ENCODE peak calls at places on chromosomes 3 and 15, in six cellular contexts. One of them, this sample, is unnamed.

GRCh38 chr3:44420676-44421075 is 56.8 kb downstream of the ZNF445 start:
- DNase-seq in breast epithelium: no peak
- DNase-seq in prostate gland: no peak
- DNase-seq in sigmoid colon: no peak
- DNase-seq in GM23338: no peak
- DNase-seq in GM12878: no peak
- DNase-seq in this sample: no peak

GRCh38 chr15:60005352-60006202 is 1.5 kb downstream of the FOXB1 start:
- DNase-seq in GM23338: peak; percentile 41
- DNase-seq in breast epithelium: no peak
- DNase-seq in prostate gland: no peak
- DNase-seq in GM12878: no peak
- DNase-seq in sigmoid colon: no peak
- DNase-seq in this sample: no peak

GRCh38 chr3:68874551-68875348 is 57.6 kb downstream of the TAFA4 start:
- DNase-seq in breast epithelium: no peak
- DNase-seq in sigmoid colon: no peak
- DNase-seq in prostate gland: no peak
- DNase-seq in GM23338: no peak
- DNase-seq in GM12878: no peak
- DNase-seq in this sample: no peak

GRCh38 chr3:120025520-120025919 is 68.7 kb downstream of the GSK3B start:
- DNase-seq in sigmoid colon: no peak
- DNase-seq in GM23338: no peak
- DNase-seq in breast epithelium: no peak
- DNase-seq in GM12878: no peak
- DNase-seq in prostate gland: no peak
- DNase-seq in this sample: no peak

GRCh38 chr3:126179825-126180476 is 435 bp downstream of the ALDH1L1 start:
- DNase-seq in breast epithelium: no peak
- DNase-seq in GM12878: no peak
- DNase-seq in prostate gland: peak; percentile 65
- DNase-seq in GM23338: peak; percentile 83
- DNase-seq in sigmoid colon: peak; percentile 87
- DNase-seq in this sample: no peak

GRCh38 chr3:119990888-119991287 is 103.4 kb downstream of the GSK3B start:
- DNase-seq in GM12878: no peak
- DNase-seq in prostate gland: no peak
- DNase-seq in breast epithelium: no peak
- DNase-seq in GM23338: no peak
- DNase-seq in sigmoid colon: no peak
- DNase-seq in this sample: no peak

GRCh38 chr3:101685870-101686307 is 629 bp downstream of the RPL24 start:
- DNase-seq in GM12878: no peak
- DNase-seq in sigmoid colon: no peak
- DNase-seq in GM23338: peak; percentile 17
- DNase-seq in breast epithelium: no peak
- DNase-seq in prostate gland: no peak
- DNase-seq in this sample: no peak

GRCh38 chr3:101500208-101500607 is 12.8 kb downstream of the SENP7 start:
- DNase-seq in GM23338: no peak
- DNase-seq in breast epithelium: no peak
- DNase-seq in prostate gland: no peak
- DNase-seq in sigmoid colon: no peak
- DNase-seq in GM12878: no peak
- DNase-seq in this sample: no peak

GRCh38 chr15:48360841-48361240 is 29.6 kb downstream of the DUT start:
- DNase-seq in breast epithelium: no peak
- DNase-seq in GM23338: peak; percentile 9
- DNase-seq in prostate gland: no peak
- DNase-seq in sigmoid colon: no peak
- DNase-seq in GM12878: no peak
- DNase-seq in this sample: no peak

GRCh38 chr15:39118510-39118909 is 462.4 kb upstream of the THBS1 start:
- DNase-seq in sigmoid colon: no peak
- DNase-seq in prostate gland: no peak
- DNase-seq in GM12878: no peak
- DNase-seq in GM23338: no peak
- DNase-seq in breast epithelium: no peak
- DNase-seq in this sample: no peak

GRCh38 chr15:25089577-25089976 is 134.8 kb downstream of the SNRPN start:
- DNase-seq in sigmoid colon: no peak
- DNase-seq in breast epithelium: no peak
- DNase-seq in prostate gland: no peak
- DNase-seq in GM23338: no peak
- DNase-seq in GM12878: no peak
- DNase-seq in this sample: no peak

GRCh38 chr3:8366214-8366613 is 135.4 kb upstream of the LMCD1 start:
- DNase-seq in breast epithelium: no peak
- DNase-seq in sigmoid colon: no peak
- DNase-seq in prostate gland: no peak
- DNase-seq in GM12878: no peak
- DNase-seq in GM23338: no peak
- DNase-seq in this sample: no peak

GRCh38 chr3:157618075-157618760 is 115.0 kb upstream of the VEPH1 start:
- DNase-seq in GM12878: peak; percentile 12
- DNase-seq in breast epithelium: no peak
- DNase-seq in prostate gland: no peak
- DNase-seq in GM23338: peak; percentile 80
- DNase-seq in sigmoid colon: no peak
- DNase-seq in this sample: no peak

GRCh38 chr15:58856090-58856489 is 77.4 kb downstream of the SLTM start:
- DNase-seq in prostate gland: no peak
- DNase-seq in GM23338: no peak
- DNase-seq in breast epithelium: no peak
- DNase-seq in sigmoid colon: no peak
- DNase-seq in GM12878: no peak
- DNase-seq in this sample: no peak

GRCh38 chr3:106769045-106769444 is 608.2 kb upstream of the CCDC54 start:
- DNase-seq in sigmoid colon: no peak
- DNase-seq in prostate gland: no peak
- DNase-seq in GM12878: no peak
- DNase-seq in breast epithelium: no peak
- DNase-seq in GM23338: no peak
- DNase-seq in this sample: no peak

DNA sequence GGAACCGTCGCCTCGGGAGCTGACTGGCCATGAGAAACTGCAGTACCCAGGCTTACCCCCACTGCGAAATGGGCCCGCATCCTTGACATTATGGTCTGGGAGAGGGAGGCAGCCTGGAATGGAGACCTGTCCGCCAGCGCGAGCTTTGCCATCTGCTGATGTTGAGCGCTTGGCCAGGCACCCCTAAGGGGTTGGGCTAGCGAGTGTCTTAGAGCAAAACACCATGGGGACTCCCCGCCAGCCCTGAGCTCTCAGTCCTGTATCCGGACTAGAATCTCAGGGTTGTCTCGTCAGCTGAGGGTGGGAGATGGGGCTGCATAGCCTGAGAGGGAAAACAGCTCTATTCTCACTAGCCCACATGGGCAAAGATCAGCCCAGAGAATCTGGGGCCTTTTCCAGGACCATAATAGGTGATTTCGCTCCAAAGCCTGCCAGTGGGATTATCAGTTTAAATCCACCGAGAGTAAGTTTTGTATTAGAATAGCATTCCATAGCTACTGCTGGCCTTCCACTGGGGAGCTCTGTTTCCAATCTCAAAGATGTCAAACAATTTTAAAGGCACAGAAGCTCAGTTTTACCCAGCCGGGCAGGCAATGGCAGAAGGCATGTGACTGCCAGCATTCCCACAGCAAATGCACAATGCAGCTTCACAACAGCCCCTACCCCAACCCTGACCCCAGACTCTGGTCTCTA is 167.5 kb upstream of the TPM1 start:
- DNase-seq in breast epithelium: no peak
- DNase-seq in prostate gland: no peak
- DNase-seq in GM23338: no peak
- DNase-seq in sigmoid colon: peak; percentile 88
- DNase-seq in GM12878: no peak
- DNase-seq in this sample: no peak
- TF ChIP-seq POLR2AphosphoS5 in breast epithelium: no peak
- TF ChIP-seq POLR2AphosphoS5 in prostate gland: no peak
- TF ChIP-seq POLR2AphosphoS5 in GM23338: no peak
- TF ChIP-seq POLR2AphosphoS5 in sigmoid colon: peak; percentile 88
- TF ChIP-seq POLR2AphosphoS5 in GM12878: no peak
- TF ChIP-seq POLR2AphosphoS5 in this sample: peak; percentile 21

GRCh38 chr3:142618917-142619401 is 22.8 kb downstream of the PLS1 start:
- DNase-seq in breast epithelium: no peak
- DNase-seq in GM12878: no peak
- DNase-seq in sigmoid colon: no peak
- DNase-seq in prostate gland: no peak
- DNase-seq in GM23338: no peak
- DNase-seq in this sample: peak; percentile 34

GRCh38 chr3:142623209-142623608 is 27.0 kb downstream of the PLS1 start:
- DNase-seq in prostate gland: no peak
- DNase-seq in GM23338: no peak
- DNase-seq in sigmoid colon: no peak
- DNase-seq in breast epithelium: no peak
- DNase-seq in GM12878: no peak
- DNase-seq in this sample: no peak

GRCh38 chr3:142624725-142625440 is 28.7 kb downstream of the PLS1 start:
- DNase-seq in GM12878: no peak
- DNase-seq in breast epithelium: no peak
- DNase-seq in sigmoid colon: no peak
- DNase-seq in GM23338: no peak
- DNase-seq in prostate gland: no peak
- DNase-seq in this sample: no peak

GRCh38 chr3:142622447-142622846 is 26.3 kb downstream of the PLS1 start:
- DNase-seq in prostate gland: no peak
- DNase-seq in GM23338: no peak
- DNase-seq in GM12878: no peak
- DNase-seq in sigmoid colon: no peak
- DNase-seq in breast epithelium: no peak
- DNase-seq in this sample: no peak
- H3K27me3 ChIP-seq in prostate gland: no peaks in the 10 kb centered on the region
- H3K27me3 ChIP-seq in GM23338: no peaks in the 10 kb centered on the region
- H3K27me3 ChIP-seq in GM12878: no peaks in the 10 kb centered on the region
- H3K27me3 ChIP-seq in sigmoid colon: no peaks in the 10 kb centered on the region
- H3K27me3 ChIP-seq in breast epithelium: no peaks in the 10 kb centered on the region
- H3K27me3 ChIP-seq in this sample: no peaks in the 10 kb centered on the region

GRCh38 chr15:36235173-36235572 is 344.3 kb upstream of the CDIN1 start:
- DNase-seq in GM23338: no peak
- DNase-seq in breast epithelium: no peak
- DNase-seq in GM12878: no peak
- DNase-seq in sigmoid colon: no peak
- DNase-seq in prostate gland: no peak
- DNase-seq in this sample: no peak
- TF ChIP-seq POLR2AphosphoS5 in GM23338: no peak
- TF ChIP-seq POLR2AphosphoS5 in breast epithelium: no peak
- TF ChIP-seq POLR2AphosphoS5 in GM12878: no peak
- TF ChIP-seq POLR2AphosphoS5 in sigmoid colon: no peak
- TF ChIP-seq POLR2AphosphoS5 in prostate gland: no peak
- TF ChIP-seq POLR2AphosphoS5 in this sample: no peak

DNA sequence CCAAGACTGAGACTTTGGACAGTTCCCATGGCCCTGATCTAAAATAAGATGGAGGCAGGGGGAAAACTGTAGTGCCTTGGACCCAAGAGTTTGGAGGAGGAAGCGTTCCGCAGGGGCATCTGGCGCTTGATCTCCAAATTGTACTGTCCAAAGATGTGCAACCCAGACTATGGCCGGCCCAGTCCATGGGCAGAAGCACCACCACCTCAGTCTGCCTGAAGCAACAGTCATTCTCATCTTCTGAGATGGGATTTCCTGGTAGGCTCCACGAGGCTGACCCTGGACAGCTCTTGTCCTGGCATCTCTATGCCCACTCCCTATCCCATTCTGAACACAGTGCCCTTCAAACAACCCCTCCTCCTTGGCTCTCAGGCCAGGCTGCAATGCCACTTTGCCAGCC is 3.6 kb downstream of the INSYN1 start:
- DNase-seq in GM23338: no peak
- DNase-seq in sigmoid colon: no peak
- DNase-seq in GM12878: no peak
- DNase-seq in prostate gland: no peak
- DNase-seq in breast epithelium: no peak
- DNase-seq in this sample: no peak
- H3K27me3 ChIP-seq in GM23338: peaks cover 16% of the 10 kb centered on the region
- H3K27me3 ChIP-seq in sigmoid colon: peaks cover 6% of the 10 kb centered on the region
- H3K27me3 ChIP-seq in GM12878: no peaks in the 10 kb centered on the region
- H3K27me3 ChIP-seq in prostate gland: no peaks in the 10 kb centered on the region
- H3K27me3 ChIP-seq in breast epithelium: peaks cover 18% of the 10 kb centered on the region
- H3K27me3 ChIP-seq in this sample: peaks cover 49% of the 10 kb centered on the region

DNA sequence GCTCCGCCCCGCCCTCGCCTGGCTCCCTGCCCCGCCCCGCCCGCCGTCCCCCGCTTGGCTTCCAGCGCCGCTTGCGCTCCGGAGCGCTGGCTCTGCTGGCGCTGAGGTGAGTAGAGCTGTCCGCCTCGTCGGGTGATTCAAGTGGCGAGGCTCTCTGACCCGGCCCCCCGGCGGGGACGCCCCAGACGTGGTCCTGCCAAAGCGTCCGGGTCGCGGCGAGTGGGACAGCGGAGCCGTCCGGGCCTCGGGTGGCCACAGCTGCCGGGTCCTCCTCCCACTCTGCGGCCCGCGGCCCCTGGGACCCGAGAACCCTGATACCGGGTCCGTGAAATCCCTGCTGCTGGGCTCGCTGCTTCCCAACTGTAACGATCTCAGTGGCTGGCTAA is at the start of gene LRRC28:
- DNase-seq in GM23338: no peak
- DNase-seq in sigmoid colon: no peak
- DNase-seq in prostate gland: no peak
- DNase-seq in GM12878: no peak
- DNase-seq in breast epithelium: no peak
- DNase-seq in this sample: no peak
- TF ChIP-seq POLR2AphosphoS5 in GM23338: peak; percentile 72
- TF ChIP-seq POLR2AphosphoS5 in sigmoid colon: no peak
- TF ChIP-seq POLR2AphosphoS5 in prostate gland: no peak
- TF ChIP-seq POLR2AphosphoS5 in GM12878: no peak
- TF ChIP-seq POLR2AphosphoS5 in breast epithelium: no peak
- TF ChIP-seq POLR2AphosphoS5 in this sample: no peak

GRCh38 chr15:100844167-100844566 is 35.5 kb upstream of the ALDH1A3 start:
- DNase-seq in prostate gland: no peak
- DNase-seq in breast epithelium: no peak
- DNase-seq in GM23338: no peak
- DNase-seq in sigmoid colon: no peak
- DNase-seq in GM12878: no peak
- DNase-seq in this sample: no peak

GRCh38 chr15:100842756-100843730 is 36.6 kb upstream of the ALDH1A3 start:
- DNase-seq in breast epithelium: no peak
- DNase-seq in prostate gland: no peak
- DNase-seq in sigmoid colon: no peak
- DNase-seq in GM12878: no peak
- DNase-seq in GM23338: no peak
- DNase-seq in this sample: no peak

GRCh38 chr15:100849021-100849831 is 30.4 kb upstream of the ALDH1A3 start:
- DNase-seq in prostate gland: peak; percentile 74
- DNase-seq in GM23338: peak; percentile 75
- DNase-seq in GM12878: no peak
- DNase-seq in sigmoid colon: peak; percentile 77
- DNase-seq in breast epithelium: peak; percentile 74
- DNase-seq in this sample: peak; percentile 37

GRCh38 chr15:100844778-100845177 is 34.9 kb upstream of the ALDH1A3 start:
- DNase-seq in prostate gland: no peak
- DNase-seq in GM12878: no peak
- DNase-seq in breast epithelium: no peak
- DNase-seq in GM23338: no peak
- DNase-seq in sigmoid colon: no peak
- DNase-seq in this sample: no peak

DNA sequence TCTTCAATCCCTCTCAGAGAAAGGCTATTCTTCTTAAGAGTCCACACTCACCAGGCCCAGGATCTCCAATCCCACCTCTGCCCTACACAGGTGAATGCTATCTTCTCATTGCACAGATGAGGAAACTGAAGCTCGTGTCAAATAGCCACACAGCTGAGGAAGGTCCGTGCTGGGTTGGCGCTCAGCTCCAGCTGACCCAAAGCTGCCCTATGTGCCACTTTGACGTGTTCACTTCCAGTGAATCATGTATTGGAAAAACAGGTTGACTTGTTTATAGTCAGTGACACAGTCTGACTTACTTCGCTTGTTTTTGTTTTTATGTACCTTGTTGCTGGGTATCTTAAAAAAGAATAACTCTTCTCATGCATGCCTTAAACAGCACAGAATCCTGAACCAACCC is 32.4 kb upstream of the ALDH1A3 start:
- DNase-seq in GM23338: no peak
- DNase-seq in sigmoid colon: no peak
- DNase-seq in prostate gland: no peak
- DNase-seq in GM12878: no peak
- DNase-seq in breast epithelium: no peak
- DNase-seq in this sample: peak; percentile 10
- H3K27me3 ChIP-seq in GM23338: peaks cover 18% of the 10 kb centered on the region
- H3K27me3 ChIP-seq in sigmoid colon: no peaks in the 10 kb centered on the region
- H3K27me3 ChIP-seq in prostate gland: no peaks in the 10 kb centered on the region
- H3K27me3 ChIP-seq in GM12878: no peaks in the 10 kb centered on the region
- H3K27me3 ChIP-seq in breast epithelium: no peaks in the 10 kb centered on the region
- H3K27me3 ChIP-seq in this sample: peaks cover 5% of the 10 kb centered on the region

This sample was measured in stomach.